ENCODE peak calls at places on chromosomes 5 and 9, in four cellular contexts. K is colonic mucosa, J is neural crest cell, A is hepatic stellate cell. X is an unnamed sample.

GRCh38 chr5:75529185-75529584 is 17.5 kb downstream of the POLK start:
- DNase-seq in A (no peak), J (no peak), K (no peak), X (no peak)

GRCh38 chr5:125140855-125141254 is 394.4 kb upstream of the ZNF608 start:
- DNase-seq in J (no peak), K (no peak), A (no peak), X (peak)

GRCh38 chr5:64180661-64181343 is 15.2 kb downstream of the RNF180 start:
- DNase-seq in K (no peak), A (no peak), J (no peak), X (no peak)

GRCh38 chr5:82406200-82406773 is 128.1 kb upstream of the RPS23 start:
- DNase-seq in K (no peak), A (no peak), J (no peak), X (peak)

GRCh38 chr5:57988808-57989207 is 471.1 kb downstream of the PLK2 start:
- DNase-seq in K (no peak), J (no peak), A (no peak), X (no peak)

GRCh38 chr5:140236896-140237598 is 62.1 kb downstream of the CYSTM1 start:
- DNase-seq in K (no peak), J (no peak), A (no peak), X (no peak)

GRCh38 chr9:113876806-113877236 is 712 bp downstream of the ZNF618 start:
- DNase-seq in K (no peak), A (no peak), J (no peak), X (no peak)

GRCh38 chr5:24635217-24635616 is 9.6 kb downstream of the CDH10 start:
- DNase-seq in J (no peak), K (no peak), A (no peak), X (no peak)

GRCh38 chr5:150197476-150197875 is 7.6 kb downstream of the SLC6A7 start:
- DNase-seq in J (no peak), K (no peak), A (no peak), X (no peak)

GRCh38 chr5:119355636-119356383 is at the start of gene TNFAIP8:
- DNase-seq in A (peak), J (peak), K (peak), X (peak)

GRCh38 chr5:75656311-75657003 is 45.2 kb downstream of the ANKDD1B start:
- DNase-seq in A (peak), J (no peak), K (no peak), X (no peak)

GRCh38 chr9:116342941-116343340 is 189.3 kb downstream of the PAPPA start:
- DNase-seq in J (no peak), A (no peak), K (no peak), X (no peak)

GRCh38 chr5:77777281-77777892 is 1.2 kb upstream of the TBCA start:
- DNase-seq in J (no peak), A (no peak), K (no peak), X (no peak)

GRCh38 chr9:135073741-135074305 is 13.6 kb upstream of the OLFM1 start:
- DNase-seq in A (no peak), J (no peak), K (no peak), X (no peak)

GRCh38 chr5:154346427-154346826 is 99.4 kb upstream of the SAP30L start:
- DNase-seq in K (no peak), J (no peak), A (no peak), X (no peak)

GRCh38 chr9:109411069-109411761 is 86.9 kb downstream of the PTPN3 start:
- DNase-seq in K (no peak), A (no peak), J (no peak), X (no peak)

GRCh38 chr5:33800221-33800950 is 91.4 kb downstream of the ADAMTS12 start:
- DNase-seq in A (no peak), J (no peak), K (no peak), X (no peak)

GRCh38 chr9:98144631-98145030 is 25.6 kb upstream of the TRIM14 start:
- DNase-seq in A (no peak), J (no peak), K (no peak), X (no peak)

GRCh38 chr5:144794922-144795321 is 624.2 kb downstream of the KCTD16 start:
- DNase-seq in J (no peak), K (no peak), A (no peak), X (no peak)

GRCh38 chr5:82849885-82850284 is 227.3 kb downstream of the TMEM167A start:
- DNase-seq in J (no peak), K (no peak), A (no peak), X (no peak)

GRCh38 chr5:83721878-83722779 is 1.5 kb upstream of the HAPLN1 start:
- DNase-seq in J (peak), K (peak), A (peak), X (peak)

GRCh38 chr9:105238302-105238701 is 6.1 kb upstream of the SLC44A1 start:
- DNase-seq in A (no peak), K (no peak), J (no peak), X (no peak)